ENCODE peak calls at places on chromosomes 13 and 19, in five cellular contexts. K, D, U, P and L are unnamed samples. For H3K4me1 and H3K36me3, the result is how much of the 10 kb centered on the place peaks cover.

GRCh38 chr19:23415561-23416191 is 20.4 kb upstream of the ZNF91 start:
- DNase-seq in K (no peak), D (peak), U (peak), P (peak), L (peak)

GRCh38 chr13:93039131-93039530 is 187.5 kb upstream of the GPC6 start:
- DNase-seq in K (no peak), D (no peak), U (no peak), P (no peak), L (no peak)

GRCh38 chr19:57269515-57270250 is 10.6 kb upstream of the ZNF460 start:
- DNase-seq in K (no peak), D (no peak), U (peak), P (no peak), L (no peak)

GRCh38 chr19:38691938-38692457 is 44.5 kb downstream of the ACTN4 start:
- DNase-seq in K (no peak), D (no peak), U (peak), P (peak), L (no peak)

GRCh38 chr19:42122691-42123607 is 9.3 kb downstream of the POU2F2 start:
- DNase-seq in K (no peak), D (no peak), U (no peak), P (no peak), L (no peak)

GRCh38 chr13:45199716-45200115 is 1.1 kb downstream of the KCTD4 start:
- DNase-seq in K (no peak), D (no peak), U (no peak), P (no peak), L (no peak)

GRCh38 chr13:99998261-99998660 is 16.7 kb downstream of the ZIC2 start:
- DNase-seq in K (no peak), D (no peak), U (no peak), P (no peak), L (no peak)

GRCh38 chr19:28881616-28882015 is 331.3 kb downstream of the UQCRFS1 start:
- DNase-seq in K (no peak), D (no peak), U (no peak), P (no peak), L (no peak)

GRCh38 chr13:41019027-41019487 is at the start of gene ELF1:
- DNase-seq in K (no peak), D (no peak), U (peak), P (peak), L (peak)

GRCh38 chr19:19416280-19416679 is 10.8 kb downstream of the GATAD2A start:
- DNase-seq in K (no peak), D (no peak), U (no peak), P (no peak), L (no peak)

GRCh38 chr13:35812730-35813129 is 318.5 kb downstream of the DCLK1 start:
- DNase-seq in K (no peak), D (no peak), U (no peak), P (no peak), L (no peak)

GRCh38 chr13:71149498-71150363 is 717.3 kb downstream of the DACH1 start:
- DNase-seq in K (no peak), D (no peak), U (no peak), P (no peak), L (peak)

GRCh38 chr19:18774782-18775444 is 16.2 kb downstream of the COMP start:
- DNase-seq in K (no peak), D (no peak), U (no peak), P (no peak), L (no peak)

GRCh38 chr13:20713014-20713376 is 9.5 kb downstream of the IL17D start:
- DNase-seq in K (no peak), D (no peak), U (no peak), P (no peak), L (no peak)

GRCh38 chr13:37069597-37070103 is 10.2 kb upstream of the SUPT20H start:
- DNase-seq in K (no peak), D (no peak), U (no peak), P (no peak), L (no peak)

GRCh38 chr19:56839665-56840451 is 668 bp downstream of the PEG3 start:
- DNase-seq in K (peak), D (peak), U (peak), P (peak), L (peak)

GRCh38 chr19:39502640-39503417 is 4.1 kb downstream of the DLL3 start:
- DNase-seq in K (no peak), D (peak), U (peak), P (peak), L (peak)

GRCh38 chr13:89380101-89380500 is 1708.9 kb downstream of the SLITRK5 start:
- DNase-seq in K (no peak), D (no peak), U (peak), P (no peak), L (peak)

GRCh38 chr13:34720618-34721017 is 221.5 kb upstream of the NBEA start:
- DNase-seq in K (no peak), D (no peak), U (no peak), P (no peak), L (no peak)

GRCh38 chr19:51687791-51688664 is 5.1 kb upstream of the SPACA6 start:
- DNase-seq in K (no peak), D (no peak), U (peak), P (peak), L (peak)

GRCh38 chr13:73767747-73768315 is 366.4 kb downstream of the KLF12 start:
- DNase-seq in K (no peak), D (no peak), U (no peak), P (no peak), L (peak)

GRCh38 chr19:18435848-18436631 is 1.9 kb downstream of the ISYNA1 start:
- DNase-seq in K (no peak), D (no peak), U (no peak), P (peak), L (no peak)

GRCh38 chr13:102877285-102877684 is 31.5 kb downstream of the ERCC5 start:
- DNase-seq in K (no peak), D (no peak), U (no peak), P (peak), L (no peak)

GRCh38 chr19:8366961-8367326 is 3.0 kb downstream of the ANGPTL4 start:
- DNase-seq in K (no peak), D (peak), U (no peak), P (peak), L (no peak)

GRCh38 chr19:50791594-50792245 is 1.5 kb downstream of the ACP4 start:
- DNase-seq in K (no peak), D (no peak), U (no peak), P (no peak), L (no peak)

GRCh38 chr19:8079988-8080387 is 27.4 kb downstream of the CCL25 start:
- DNase-seq in K (no peak), D (no peak), U (no peak), P (no peak), L (no peak)

GRCh38 chr13:111337741-111338140 is 17.3 kb downstream of the TEX29 start:
- DNase-seq in K (peak), D (no peak), U (peak), P (no peak), L (no peak)

GRCh38 chr19:41784337-41785239 is 11.8 kb upstream of the CEACAM3 start:
- DNase-seq in K (no peak), D (no peak), U (no peak), P (no peak), L (no peak)

GRCh38 chr13:46184277-46184699 is 2.3 kb upstream of the LCP1 start:
- DNase-seq in K (no peak), D (no peak), U (no peak), P (no peak), L (peak)

GRCh38 chr19:21878646-21879045 is 42.7 kb upstream of the ZNF43 start:
- DNase-seq in K (no peak), D (no peak), U (no peak), P (no peak), L (no peak)

GRCh38 chr13:89514534-89515312 is 1832.8 kb upstream of the MIR17HG start:
- DNase-seq in K (no peak), D (no peak), U (no peak), P (peak), L (no peak)

GRCh38 chr19:35767288-35768081 is 7.9 kb upstream of the ARHGAP33 start:
- DNase-seq in K (no peak), D (no peak), U (no peak), P (no peak), L (no peak)

GRCh38 chr13:36074659-36075058 is 56.5 kb downstream of the DCLK1 start:
- DNase-seq in K (no peak), D (no peak), U (no peak), P (no peak), L (no peak)

GRCh38 chr19:56333506-56333905 is 18.9 kb upstream of the ZSCAN5A start:
- DNase-seq in K (no peak), D (no peak), U (no peak), P (peak), L (no peak)

GRCh38 chr13:102508411-102508810 is 88.4 kb upstream of the TPP2 start:
- DNase-seq in K (no peak), D (no peak), U (no peak), P (no peak), L (no peak)

GRCh38 chr13:67230774-67231480 is 791 bp upstream of the PCDH9 start:
- DNase-seq in K (no peak), D (peak), U (peak), P (peak), L (peak)

GRCh38 chr19:18946918-18947317 is 5.9 kb upstream of the HOMER3 start:
- DNase-seq in K (no peak), D (no peak), U (no peak), P (no peak), L (no peak)

GRCh38 chr19:49916839-49917733 is 11.9 kb upstream of the ATF5 start:
- DNase-seq in K (no peak), D (no peak), U (no peak), P (no peak), L (no peak)

DNA sequence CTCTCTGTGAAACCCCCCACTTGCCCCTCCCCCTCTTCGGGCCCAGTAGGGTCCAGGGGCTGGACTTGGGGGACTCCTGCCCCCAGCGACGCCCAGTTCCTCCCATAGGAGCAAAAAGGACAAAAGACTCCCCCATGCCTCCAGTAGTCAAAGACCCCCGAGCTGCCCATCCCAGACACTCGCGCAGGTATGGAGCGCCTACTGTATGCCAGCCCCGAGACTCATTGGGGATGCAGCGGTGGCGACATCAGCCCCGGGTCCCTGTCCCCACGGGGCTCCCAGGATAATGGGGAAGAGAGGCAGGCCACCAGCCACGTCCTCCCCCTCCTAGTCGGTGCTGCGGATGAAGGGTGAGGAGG is 18.3 kb upstream of the ZNRF4 start:
- DNase-seq in K (no peak), D (no peak), U (no peak), P (no peak), L (no peak)
- TF ChIP-seq CTCF in K (no peak), D (no peak), U (no peak), P (no peak), L (no peak)

GRCh38 chr13:106560791-106561190 is 7.1 kb downstream of the ARGLU1 start:
- DNase-seq in K (no peak), D (no peak), U (no peak), P (no peak), L (no peak)

GRCh38 chr13:106561551-106562170 is 6.3 kb downstream of the ARGLU1 start:
- DNase-seq in K (no peak), D (no peak), U (no peak), P (peak), L (peak)

GRCh38 chr13:106558527-106558926 is 9.4 kb downstream of the ARGLU1 start:
- DNase-seq in K (no peak), D (no peak), U (no peak), P (no peak), L (no peak)

GRCh38 chr13:106550570-106551135 is 15.2 kb upstream of the EFNB2 start:
- DNase-seq in K (no peak), D (no peak), U (no peak), P (no peak), L (no peak)

DNA sequence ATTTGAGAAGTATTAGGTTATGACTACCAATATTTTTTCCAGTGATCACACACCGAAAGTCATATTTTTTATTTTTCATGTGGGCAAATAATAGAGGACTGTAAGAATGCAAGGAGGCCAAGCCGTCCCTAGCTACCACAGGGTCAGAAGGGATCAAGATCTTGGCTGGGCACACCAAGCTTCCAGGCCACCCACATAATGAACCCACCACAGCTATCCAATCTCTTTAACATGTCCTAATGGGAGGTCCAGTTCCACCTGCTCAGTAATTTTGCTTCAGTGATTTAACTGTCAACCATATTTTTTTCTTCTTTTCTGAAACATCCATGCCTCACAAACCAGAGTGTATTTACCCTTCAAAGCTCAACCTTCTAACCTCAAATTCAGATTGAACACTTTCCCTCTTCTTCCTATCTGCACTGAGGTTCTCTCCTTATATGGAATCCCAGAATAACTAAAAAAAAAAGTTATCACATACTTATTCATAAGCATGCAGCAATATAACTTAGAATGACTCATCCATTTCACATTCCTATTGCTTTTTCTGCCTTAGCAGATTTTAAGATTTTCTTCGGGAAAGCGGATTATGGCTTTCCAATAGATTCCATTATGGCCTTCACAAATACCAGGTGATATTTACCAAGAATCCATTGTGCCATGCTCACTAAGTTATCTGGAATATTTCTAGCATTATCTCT is 12.2 kb downstream of the ARGLU1 start:
- DNase-seq in K (no peak), D (no peak), U (no peak), P (no peak), L (no peak)
- H3K4me1 ChIP-seq in K (half or more), D (under half), U (under half), P (under half), L (under half)

GRCh38 chr19:963401-964022 is 20.6 kb upstream of the WDR18 start:
- DNase-seq in K (no peak), D (no peak), U (no peak), P (no peak), L (no peak)
- H3K36me3 ChIP-seq in K (under half), D (under half), U (under half), P (under half), L (under half)

GRCh38 chr19:11964858-11965645 is at the start of gene ZNF763:
- DNase-seq in K (peak), D (peak), U (peak), P (peak), L (peak)

GRCh38 chr19:11964496-11964857 is 363 bp upstream of the ZNF763 start:
- DNase-seq in K (no peak), D (peak), U (peak), P (peak), L (no peak)

DNA sequence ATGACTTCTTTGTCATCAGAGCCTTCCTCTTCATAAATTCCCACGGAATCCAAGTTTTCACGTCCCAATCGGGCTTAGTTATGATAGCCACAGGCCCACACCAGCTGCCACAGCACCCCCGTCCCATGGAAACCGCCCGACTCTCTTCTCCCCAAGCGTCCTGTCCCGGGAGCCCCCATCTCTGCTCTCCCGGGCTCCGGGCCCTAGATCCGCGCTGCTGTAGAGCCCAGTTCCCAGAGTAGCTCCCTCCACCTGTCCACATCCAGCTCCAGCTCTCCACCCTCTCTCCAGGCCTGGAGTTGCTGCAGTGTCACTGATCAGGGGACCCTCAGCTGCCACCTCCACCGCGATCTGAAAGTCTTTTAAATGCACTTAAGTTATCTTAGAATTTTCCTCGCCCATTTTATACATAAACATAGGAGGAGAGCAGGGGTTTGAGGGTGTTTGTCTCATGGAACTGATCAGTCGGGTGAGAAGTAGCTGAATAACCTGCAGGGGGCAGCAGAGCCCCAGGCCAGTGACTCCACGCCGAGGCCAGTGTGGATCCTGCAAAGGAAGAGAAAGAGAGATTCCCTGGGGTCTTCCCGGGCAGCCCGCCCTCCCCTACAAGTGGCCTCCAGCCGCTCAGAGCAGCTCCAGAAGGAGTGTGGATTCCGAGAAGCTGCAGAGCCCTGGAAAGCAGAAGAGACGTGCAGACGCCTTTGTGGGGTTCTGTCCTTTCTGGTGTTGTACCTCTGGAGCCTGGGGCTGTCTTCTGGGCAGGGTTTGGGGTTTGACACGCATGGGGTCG is 1.1 kb upstream of the ZNF763 start:
- DNase-seq in K (peak), D (peak), U (peak), P (peak), L (peak)
- TF ChIP-seq CTCF in K (peak), D (peak), U (peak), P (peak), L (peak)

GRCh38 chr19:3392480-3392879 is 26.1 kb downstream of the NFIC start:
- DNase-seq in K (no peak), D (no peak), U (no peak), P (no peak), L (no peak)
- H3K4me1 ChIP-seq in K (half or more), D (under half), U (under half), P (under half), L (under half)

DNA sequence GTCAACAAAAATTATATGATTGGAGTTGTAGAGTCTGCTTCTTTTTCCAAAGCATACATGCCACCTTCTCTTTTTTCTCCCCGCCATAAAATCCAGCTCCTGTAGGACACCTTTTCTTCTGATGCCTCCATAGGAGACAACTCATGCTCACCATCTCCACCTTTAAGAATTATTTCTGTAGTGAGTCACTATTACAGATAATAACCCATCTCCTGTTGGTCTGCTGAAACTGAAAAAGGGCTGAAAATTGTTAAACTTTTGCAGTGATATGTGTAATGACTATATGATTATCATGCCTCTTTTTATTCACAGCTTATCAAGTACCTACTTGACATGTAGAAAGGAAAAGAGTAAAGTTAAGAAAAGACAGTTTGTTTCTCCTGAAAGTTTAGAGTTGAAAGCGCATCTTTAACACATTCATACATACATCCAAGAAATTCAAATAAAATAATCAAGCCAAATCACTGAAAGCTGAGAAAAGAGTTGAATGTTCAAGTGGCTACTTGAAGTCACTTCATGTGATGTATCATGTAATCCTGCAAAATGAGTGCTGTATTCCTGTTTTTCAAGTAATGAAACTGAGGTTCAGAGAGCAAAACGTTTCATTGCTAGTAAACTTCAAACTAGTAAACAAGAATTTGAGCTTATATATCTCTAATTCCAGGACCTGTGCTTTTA is 35.5 kb upstream of the LPAR6 start:
- DNase-seq in K (no peak), D (no peak), U (no peak), P (no peak), L (no peak)
- H3K36me3 ChIP-seq in K (under half), D (under half), U (under half), P (under half), L (under half)